ENCODE peak calls at places on chromosomes 2 and 18, in nine cellular contexts. O is GDM1, U is neuronal stem cell, N is glomerular endothelial cell, X is spleen, F is NCI-H1105 treated with DMSO at 0.1 percent for 48 hours, R is fibroblast of gingiva, E is fibroblast of the conjunctiva, L is choroid plexus epithelial cell. H is an unnamed sample.

GRCh38 chr2:126671049-126671448 is 15.1 kb downstream of the GYPC start:
- DNase-seq in L (no peak), E (no peak), X (no peak), U (no peak), N (no peak), R (no peak), F (no peak), O (no peak), H (no peak)

GRCh38 chr2:169741-170140 is 94.1 kb downstream of the SH3YL1 start:
- DNase-seq in L (no peak), F (peak), X (no peak), R (no peak), U (no peak), N (no peak), E (no peak), O (no peak), H (no peak)

GRCh38 chr18:55432307-55433040 is 155.5 kb downstream of the TCF4 start:
- DNase-seq in L (no peak), R (no peak), X (no peak), U (no peak), O (no peak), N (no peak), E (no peak), F (no peak), H (no peak)

GRCh38 chr18:9827211-9827855 is 58.4 kb upstream of the TXNDC2 start:
- DNase-seq in X (no peak), F (no peak), O (no peak), U (no peak), L (no peak), N (no peak), R (no peak), E (no peak), H (no peak)

GRCh38 chr2:36356990-36357505 is 1.5 kb downstream of the CRIM1 start:
- DNase-seq in R (no peak), L (no peak), F (no peak), U (no peak), N (no peak), E (no peak), O (no peak), X (no peak), H (no peak)

GRCh38 chr2:102618452-102619413 is 620 bp upstream of the SLC9A2 start:
- DNase-seq in E (no peak), F (no peak), U (peak), O (no peak), X (peak), L (peak), N (no peak), R (no peak), H (no peak)

GRCh38 chr2:166314022-166314759 is 61.6 kb downstream of the SCN9A start:
- DNase-seq in O (no peak), X (no peak), L (peak), F (no peak), E (peak), U (no peak), N (no peak), R (peak), H (no peak)

GRCh38 chr2:227577555-227577954 is 21.1 kb upstream of the SCYGR2 start:
- DNase-seq in N (no peak), O (no peak), E (no peak), L (no peak), X (no peak), U (no peak), F (no peak), R (no peak), H (no peak)

GRCh38 chr18:67783215-67783946 is 266.9 kb upstream of the DSEL start:
- DNase-seq in U (no peak), N (no peak), E (peak), O (no peak), X (no peak), F (no peak), R (peak), L (peak), H (no peak)

GRCh38 chr2:201260302-201260800 is at the start of gene CASP8:
- DNase-seq in L (peak), O (peak), F (no peak), U (no peak), N (no peak), X (peak), R (peak), E (peak), H (peak)

GRCh38 chr2:17918789-17919188 is 40.3 kb downstream of the KCNS3 start:
- DNase-seq in O (peak), L (peak), X (no peak), E (no peak), U (no peak), N (no peak), R (no peak), F (peak), H (no peak)

GRCh38 chr2:184783576-184783975 is 185.2 kb downstream of the ZNF804A start:
- DNase-seq in L (no peak), N (no peak), E (no peak), X (no peak), R (no peak), F (no peak), O (no peak), U (no peak), H (no peak)

GRCh38 chr2:108534577-108535379 is 508 bp downstream of the LIMS1 start:
- DNase-seq in U (peak), F (peak), L (peak), X (peak), N (no peak), O (no peak), E (no peak), R (no peak), H (no peak)

GRCh38 chr2:157336137-157336721 is 10.6 kb upstream of the ERMN start:
- DNase-seq in L (peak), U (no peak), E (no peak), F (peak), N (peak), O (no peak), X (no peak), R (peak), H (peak)

GRCh38 chr18:63271881-63272299 is 47.7 kb downstream of the BCL2 start:
- DNase-seq in N (no peak), L (no peak), F (peak), E (no peak), R (no peak), X (no peak), O (peak), U (no peak), H (no peak)

GRCh38 chr2:215736653-215737290 is 276.6 kb downstream of the MREG start:
- DNase-seq in L (peak), O (no peak), U (no peak), N (no peak), E (peak), X (no peak), F (no peak), R (peak), H (no peak)

GRCh38 chr18:7020995-7021777 is 96.4 kb downstream of the LAMA1 start:
- DNase-seq in F (no peak), O (no peak), N (no peak), E (no peak), U (no peak), R (no peak), L (no peak), X (no peak), H (no peak)

GRCh38 chr18:39414009-39414700 is 1848.6 kb upstream of the CELF4 start:
- DNase-seq in R (no peak), F (no peak), N (peak), U (no peak), X (no peak), O (no peak), L (peak), E (no peak), H (no peak)

GRCh38 chr2:200975672-200976071 is 12.2 kb upstream of the ORC2 start:
- DNase-seq in N (no peak), L (no peak), F (no peak), U (no peak), O (no peak), R (no peak), E (no peak), X (no peak), H (no peak)

GRCh38 chr2:74740395-74741075 is 86.5 kb downstream of the SEMA4F start:
- DNase-seq in U (no peak), O (no peak), X (no peak), E (peak), R (peak), L (peak), F (peak), N (peak), H (peak)

GRCh38 chr2:176645494-176645893 is 376.3 kb downstream of the MTX2 start:
- DNase-seq in O (no peak), R (no peak), N (no peak), U (no peak), L (no peak), E (no peak), F (no peak), X (no peak), H (no peak)

GRCh38 chr2:105114551-105114950 is 76.7 kb downstream of the MRPS9 start:
- DNase-seq in E (peak), L (peak), X (no peak), R (peak), F (peak), O (no peak), U (peak), N (peak), H (peak)

GRCh38 chr2:24115057-24115456 is 8.1 kb downstream of the PFN4 start:
- DNase-seq in U (no peak), F (no peak), L (peak), N (no peak), X (no peak), R (no peak), O (no peak), E (no peak), H (no peak)

GRCh38 chr18:34995746-34996145 is 45.5 kb upstream of the MAPRE2 start:
- DNase-seq in X (no peak), L (no peak), F (no peak), R (no peak), U (no peak), N (no peak), E (no peak), O (no peak), H (no peak)

GRCh38 chr2:226656367-226656766 is 143.3 kb downstream of the IRS1 start:
- DNase-seq in L (peak), N (no peak), F (peak), R (peak), X (no peak), E (no peak), U (no peak), O (no peak), H (no peak)

GRCh38 chr2:29130295-29130694 is 15.1 kb downstream of the CLIP4 start:
- DNase-seq in U (no peak), L (peak), O (no peak), F (no peak), N (no peak), R (peak), X (no peak), E (peak), H (no peak)

GRCh38 chr18:9950289-9951016 is 36.6 kb downstream of the VAPA start:
- DNase-seq in E (no peak), F (no peak), L (peak), U (no peak), O (no peak), R (peak), X (no peak), N (no peak), H (no peak)

GRCh38 chr2:220446106-220446712 is 818.8 kb downstream of the SLC4A3 start:
- DNase-seq in U (no peak), F (no peak), E (no peak), O (no peak), N (no peak), X (no peak), R (no peak), L (no peak), H (no peak)

GRCh38 chr2:164808776-164809175 is 32.8 kb downstream of the COBLL1 start:
- DNase-seq in X (no peak), R (peak), N (no peak), L (peak), E (no peak), U (no peak), F (no peak), O (no peak), H (no peak)

GRCh38 chr2:237392186-237392585 is 21.8 kb downstream of the COL6A3 start:
- DNase-seq in O (no peak), N (no peak), R (no peak), F (no peak), L (no peak), U (no peak), E (no peak), X (no peak), H (no peak)

GRCh38 chr2:96305979-96306308 is 598 bp upstream of the SNRNP200 start:
- DNase-seq in R (no peak), O (no peak), X (peak), F (no peak), E (no peak), L (no peak), N (no peak), U (no peak), H (no peak)

GRCh38 chr2:86039178-86039962 is 66.3 kb downstream of the POLR1A start:
- DNase-seq in E (no peak), F (no peak), U (no peak), N (no peak), O (no peak), X (no peak), L (no peak), R (no peak), H (no peak)

GRCh38 chr2:227360351-227360750 is 18.8 kb downstream of the TM4SF20 start:
- DNase-seq in O (no peak), E (no peak), N (no peak), U (no peak), R (no peak), L (peak), X (no peak), F (no peak), H (no peak)

GRCh38 chr2:60213865-60214657 is 339.4 kb downstream of the BCL11A start:
- DNase-seq in O (no peak), N (no peak), U (no peak), F (no peak), X (no peak), R (no peak), L (no peak), E (no peak), H (no peak)

GRCh38 chr18:67669993-67670671 is 153.6 kb upstream of the DSEL start:
- DNase-seq in L (peak), N (no peak), O (no peak), U (no peak), E (peak), R (peak), X (no peak), F (no peak), H (no peak)